ENCODE peak calls at places on chromosomes 4 and X, in five cellular contexts. One of them, this sample, is unnamed.

GRCh38 chr4:3780347-3781171 is 14.4 kb downstream of the ADRA2C start:
- DNase-seq in fibroblast of lung: no peak
- DNase-seq in endothelial cell of umbilical vein: no peak
- DNase-seq in ascending aorta: no peak
- DNase-seq in ovary: no peak
- DNase-seq in this sample: no peak

GRCh38 chr4:74279716-74280115 is 28.6 kb upstream of the EPGN start:
- DNase-seq in ovary: no peak
- DNase-seq in ascending aorta: no peak
- DNase-seq in fibroblast of lung: no peak
- DNase-seq in endothelial cell of umbilical vein: no peak
- DNase-seq in this sample: no peak

GRCh38 chr4:38101563-38101962 is 141.4 kb downstream of the PTTG2 start:
- DNase-seq in ovary: no peak
- DNase-seq in ascending aorta: no peak
- DNase-seq in fibroblast of lung: peak
- DNase-seq in endothelial cell of umbilical vein: no peak
- DNase-seq in this sample: peak

GRCh38 chrX:267771-268261 is 13.4 kb upstream of the PLCXD1 start:
- DNase-seq in fibroblast of lung: no peak
- DNase-seq in ascending aorta: peak
- DNase-seq in endothelial cell of umbilical vein: no peak
- DNase-seq in ovary: no peak
- DNase-seq in this sample: no peak

GRCh38 chrX:21487832-21488231 is 113.6 kb downstream of the CNKSR2 start:
- DNase-seq in ascending aorta: no peak
- DNase-seq in endothelial cell of umbilical vein: peak
- DNase-seq in fibroblast of lung: peak
- DNase-seq in ovary: no peak
- DNase-seq in this sample: peak

GRCh38 chr4:7627251-7628250 is 192.8 kb upstream of the PSAPL1 start:
- DNase-seq in ascending aorta: no peak
- DNase-seq in fibroblast of lung: no peak
- DNase-seq in ovary: no peak
- DNase-seq in endothelial cell of umbilical vein: no peak
- DNase-seq in this sample: no peak

GRCh38 chr4:40719008-40719623 is 30.6 kb upstream of the NSUN7 start:
- DNase-seq in fibroblast of lung: peak
- DNase-seq in ascending aorta: no peak
- DNase-seq in ovary: no peak
- DNase-seq in endothelial cell of umbilical vein: peak
- DNase-seq in this sample: peak

GRCh38 chr4:55947912-55948725 is 626 bp upstream of the CEP135 start:
- DNase-seq in ovary: no peak
- DNase-seq in endothelial cell of umbilical vein: peak
- DNase-seq in fibroblast of lung: peak
- DNase-seq in ascending aorta: no peak
- DNase-seq in this sample: peak

GRCh38 chr4:2839060-2839459 is 4.6 kb upstream of the ADD1 start:
- DNase-seq in fibroblast of lung: no peak
- DNase-seq in ovary: no peak
- DNase-seq in ascending aorta: peak
- DNase-seq in endothelial cell of umbilical vein: no peak
- DNase-seq in this sample: no peak

GRCh38 chr4:73676881-73677323 is 56.7 kb upstream of the RASSF6 start:
- DNase-seq in ovary: peak
- DNase-seq in endothelial cell of umbilical vein: peak
- DNase-seq in ascending aorta: no peak
- DNase-seq in fibroblast of lung: peak
- DNase-seq in this sample: peak

GRCh38 chr4:16721618-16722291 is 176.7 kb downstream of the LDB2 start:
- DNase-seq in ovary: peak
- DNase-seq in endothelial cell of umbilical vein: peak
- DNase-seq in fibroblast of lung: peak
- DNase-seq in ascending aorta: no peak
- DNase-seq in this sample: peak

GRCh38 chrX:39705299-39705698 is 392.5 kb downstream of the BCOR start:
- DNase-seq in fibroblast of lung: peak
- DNase-seq in endothelial cell of umbilical vein: peak
- DNase-seq in ascending aorta: peak
- DNase-seq in ovary: peak
- DNase-seq in this sample: peak

GRCh38 chrX:16114640-16115039 is 8.7 kb upstream of the GRPR start:
- DNase-seq in ascending aorta: no peak
- DNase-seq in fibroblast of lung: peak
- DNase-seq in endothelial cell of umbilical vein: no peak
- DNase-seq in ovary: no peak
- DNase-seq in this sample: peak

GRCh38 chr4:169383724-169384123 is 113.0 kb upstream of the SH3RF1 start:
- DNase-seq in ovary: no peak
- DNase-seq in endothelial cell of umbilical vein: no peak
- DNase-seq in fibroblast of lung: peak
- DNase-seq in ascending aorta: no peak
- DNase-seq in this sample: peak

GRCh38 chr4:38149472-38149871 is 189.3 kb downstream of the PTTG2 start:
- DNase-seq in ascending aorta: no peak
- DNase-seq in fibroblast of lung: no peak
- DNase-seq in ovary: no peak
- DNase-seq in endothelial cell of umbilical vein: no peak
- DNase-seq in this sample: no peak

GRCh38 chr4:9781343-9782135 is at the start of gene DRD5:
- DNase-seq in ovary: no peak
- DNase-seq in ascending aorta: no peak
- DNase-seq in endothelial cell of umbilical vein: no peak
- DNase-seq in fibroblast of lung: no peak
- DNase-seq in this sample: no peak

GRCh38 chrX:41621236-41621651 is 67.5 kb upstream of the GPR34 start:
- DNase-seq in ascending aorta: no peak
- DNase-seq in fibroblast of lung: peak
- DNase-seq in ovary: no peak
- DNase-seq in endothelial cell of umbilical vein: peak
- DNase-seq in this sample: peak

GRCh38 chrX:18290200-18290599 is 64.3 kb downstream of the SCML2 start:
- DNase-seq in endothelial cell of umbilical vein: no peak
- DNase-seq in fibroblast of lung: no peak
- DNase-seq in ovary: no peak
- DNase-seq in ascending aorta: no peak
- DNase-seq in this sample: no peak

GRCh38 chr4:39614487-39615162 is 24.0 kb downstream of the SMIM14 start:
- DNase-seq in fibroblast of lung: peak
- DNase-seq in ascending aorta: no peak
- DNase-seq in endothelial cell of umbilical vein: peak
- DNase-seq in ovary: no peak
- DNase-seq in this sample: peak

GRCh38 chr4:104677122-104677521 is 182.4 kb upstream of the CXXC4 start:
- DNase-seq in ascending aorta: no peak
- DNase-seq in ovary: no peak
- DNase-seq in fibroblast of lung: peak
- DNase-seq in endothelial cell of umbilical vein: no peak
- DNase-seq in this sample: no peak

GRCh38 chr4:116923389-116923788 is 162.0 kb downstream of the TRAM1L1 start:
- DNase-seq in endothelial cell of umbilical vein: no peak
- DNase-seq in fibroblast of lung: no peak
- DNase-seq in ascending aorta: no peak
- DNase-seq in ovary: no peak
- DNase-seq in this sample: no peak

GRCh38 chr4:158347596-158347995 is 137.3 kb downstream of the TMEM144 start:
- DNase-seq in fibroblast of lung: peak
- DNase-seq in endothelial cell of umbilical vein: no peak
- DNase-seq in ovary: no peak
- DNase-seq in ascending aorta: no peak
- DNase-seq in this sample: no peak

GRCh38 chrX:20118065-20118824 is 1.5 kb upstream of the MAP7D2 start:
- DNase-seq in ascending aorta: no peak
- DNase-seq in fibroblast of lung: no peak
- DNase-seq in endothelial cell of umbilical vein: no peak
- DNase-seq in ovary: no peak
- DNase-seq in this sample: no peak

GRCh38 chr4:3712112-3712805 is 53.9 kb upstream of the ADRA2C start:
- DNase-seq in ascending aorta: no peak
- DNase-seq in fibroblast of lung: no peak
- DNase-seq in ovary: peak
- DNase-seq in endothelial cell of umbilical vein: no peak
- DNase-seq in this sample: no peak

GRCh38 chrX:84170931-84171330 is 17.1 kb downstream of the RPS6KA6 start:
- DNase-seq in fibroblast of lung: peak
- DNase-seq in ovary: no peak
- DNase-seq in ascending aorta: no peak
- DNase-seq in endothelial cell of umbilical vein: no peak
- DNase-seq in this sample: no peak

GRCh38 chrX:1400731-1401471 is 9.0 kb upstream of the SLC25A6 start:
- DNase-seq in fibroblast of lung: no peak
- DNase-seq in ascending aorta: no peak
- DNase-seq in endothelial cell of umbilical vein: no peak
- DNase-seq in ovary: peak
- DNase-seq in this sample: no peak

GRCh38 chr4:165198329-165198728 is 9.0 kb upstream of the KLHL2 start:
- DNase-seq in fibroblast of lung: peak
- DNase-seq in endothelial cell of umbilical vein: no peak
- DNase-seq in ascending aorta: no peak
- DNase-seq in ovary: no peak
- DNase-seq in this sample: no peak

GRCh38 chr4:40065010-40065409 is 8.4 kb downstream of the N4BP2 start:
- DNase-seq in fibroblast of lung: no peak
- DNase-seq in ovary: no peak
- DNase-seq in endothelial cell of umbilical vein: no peak
- DNase-seq in ascending aorta: no peak
- DNase-seq in this sample: no peak

GRCh38 chrX:3962511-3963350 is 249.3 kb upstream of the PRKX start:
- DNase-seq in ascending aorta: no peak
- DNase-seq in fibroblast of lung: peak
- DNase-seq in ovary: no peak
- DNase-seq in endothelial cell of umbilical vein: peak
- DNase-seq in this sample: peak

GRCh38 chr4:133624744-133625143 is 475.6 kb downstream of the PCDH10 start:
- DNase-seq in ovary: no peak
- DNase-seq in fibroblast of lung: no peak
- DNase-seq in ascending aorta: no peak
- DNase-seq in endothelial cell of umbilical vein: no peak
- DNase-seq in this sample: no peak

GRCh38 chrX:39936886-39937770 is 160.6 kb downstream of the BCOR start:
- DNase-seq in ovary: no peak
- DNase-seq in ascending aorta: no peak
- DNase-seq in endothelial cell of umbilical vein: no peak
- DNase-seq in fibroblast of lung: no peak
- DNase-seq in this sample: no peak

GRCh38 chr4:101953949-101954348 is 163.4 kb downstream of the BANK1 start:
- DNase-seq in fibroblast of lung: peak
- DNase-seq in endothelial cell of umbilical vein: peak
- DNase-seq in ovary: no peak
- DNase-seq in ascending aorta: no peak
- DNase-seq in this sample: peak

GRCh38 chr4:69748176-69748575 is 12.2 kb downstream of the SULT1B1 start:
- DNase-seq in ascending aorta: no peak
- DNase-seq in endothelial cell of umbilical vein: no peak
- DNase-seq in fibroblast of lung: peak
- DNase-seq in ovary: no peak
- DNase-seq in this sample: peak

GRCh38 chrX:119605739-119606507 is at the start of gene NKRF:
- DNase-seq in fibroblast of lung: peak
- DNase-seq in ovary: peak
- DNase-seq in endothelial cell of umbilical vein: peak
- DNase-seq in ascending aorta: peak
- DNase-seq in this sample: peak
- H3K4me3 ChIP-seq in fibroblast of lung: peak
- H3K4me3 ChIP-seq in ovary: peak
- H3K4me3 ChIP-seq in endothelial cell of umbilical vein: peak
- H3K4me3 ChIP-seq in ascending aorta: peak
- H3K4me3 ChIP-seq in this sample: peak

GRCh38 chr4:187188118-187188517 is 464.5 kb upstream of the FAT1 start:
- DNase-seq in fibroblast of lung: no peak
- DNase-seq in ascending aorta: no peak
- DNase-seq in ovary: no peak
- DNase-seq in endothelial cell of umbilical vein: no peak
- DNase-seq in this sample: no peak
- TF ChIP-seq CTCF in fibroblast of lung: no peak
- TF ChIP-seq CTCF in ascending aorta: no peak
- TF ChIP-seq CTCF in ovary: no peak
- TF ChIP-seq CTCF in endothelial cell of umbilical vein: no peak
- TF ChIP-seq CTCF in this sample: no peak

GRCh38 chr4:151407466-151408379 is 1.3 kb upstream of the FHIP1A start:
- DNase-seq in ovary: peak
- DNase-seq in endothelial cell of umbilical vein: no peak
- DNase-seq in ascending aorta: peak
- DNase-seq in fibroblast of lung: peak
- DNase-seq in this sample: no peak
- H3K4me3 ChIP-seq in ovary: peak
- H3K4me3 ChIP-seq in endothelial cell of umbilical vein: peak
- H3K4me3 ChIP-seq in ascending aorta: peak
- H3K4me3 ChIP-seq in fibroblast of lung: no peak
- H3K4me3 ChIP-seq in this sample: peak

DNA sequence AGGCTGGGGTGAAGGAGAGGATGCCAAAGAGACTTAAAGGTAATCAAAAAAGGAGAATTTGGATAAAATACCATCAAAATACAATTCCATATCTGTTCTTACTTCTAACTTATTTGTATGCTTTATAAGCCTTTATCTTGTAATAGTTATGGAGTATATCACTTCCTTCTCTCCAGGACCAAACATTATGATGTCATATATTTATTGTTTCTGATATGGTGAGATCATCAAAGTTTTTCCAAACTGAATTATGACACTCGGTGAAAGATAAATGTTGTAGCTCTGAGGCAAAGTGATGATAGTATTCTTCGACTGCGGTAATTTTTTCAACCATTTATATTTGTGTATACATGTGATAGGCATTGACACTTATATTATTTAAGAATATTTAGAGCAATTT is 619.3 kb upstream of the TECRL start:
- DNase-seq in ovary: no peak
- DNase-seq in endothelial cell of umbilical vein: no peak
- DNase-seq in fibroblast of lung: no peak
- DNase-seq in ascending aorta: no peak
- DNase-seq in this sample: no peak
- TF ChIP-seq CTCF in ovary: no peak
- TF ChIP-seq CTCF in endothelial cell of umbilical vein: no peak
- TF ChIP-seq CTCF in fibroblast of lung: no peak
- TF ChIP-seq CTCF in ascending aorta: no peak
- TF ChIP-seq CTCF in this sample: no peak

This sample was measured in fibroblast of pulmonary artery.